ENCODE peak calls at places on chromosome 13, in eight cellular contexts. C, U, D, G, R, P, F and A are unnamed samples.

GRCh38 chr13:110676511-110677204 is 29.3 kb downstream of the CARS2 start:
- DNase-seq in F (peak; percentile 58), G (no peak), R (no peak), C (no peak), U (no peak), P (no peak), D (no peak), A (no peak)

GRCh38 chr13:21240586-21240985 is 64.1 kb downstream of the MRPL57 start:
- DNase-seq in D (no peak), R (no peak), C (no peak), G (no peak), P (peak; percentile 51), U (no peak), F (no peak), A (no peak)

GRCh38 chr13:94679614-94680013 is 32.7 kb downstream of the SOX21 start:
- DNase-seq in G (no peak), U (no peak), R (no peak), P (no peak), F (no peak), C (no peak), D (no peak), A (no peak)

GRCh38 chr13:98486412-98486811 is 90.5 kb downstream of the STK24 start:
- DNase-seq in U (no peak), P (no peak), D (no peak), C (no peak), G (no peak), F (no peak), R (no peak), A (no peak)

GRCh38 chr13:27636624-27637288 is 15.1 kb downstream of the POLR1D start:
- DNase-seq in U (no peak), D (no peak), P (no peak), C (no peak), R (no peak), G (no peak), F (no peak), A (no peak)

GRCh38 chr13:21948781-21949474 is 278.1 kb downstream of the FGF9 start:
- DNase-seq in G (no peak), P (no peak), R (no peak), D (no peak), F (no peak), C (no peak), U (no peak), A (no peak)

GRCh38 chr13:26053418-26053980 is 1.7 kb upstream of the SHISA2 start:
- DNase-seq in G (no peak), U (no peak), F (no peak), D (no peak), C (no peak), P (no peak), R (no peak), A (no peak)

GRCh38 chr13:97567510-97568243 is 133.7 kb downstream of the RAP2A start:
- DNase-seq in F (no peak), G (no peak), U (no peak), D (no peak), P (peak; percentile 74), R (no peak), C (peak; percentile 79), A (no peak)

GRCh38 chr13:112178769-112179168 is 111.8 kb downstream of the SOX1 start:
- DNase-seq in P (no peak), F (no peak), U (no peak), G (no peak), D (no peak), R (no peak), C (no peak), A (no peak)

GRCh38 chr13:94920578-94920977 is 208.2 kb upstream of the SOX21 start:
- DNase-seq in G (no peak), D (no peak), F (no peak), R (no peak), U (no peak), P (no peak), C (no peak), A (no peak)

GRCh38 chr13:45352031-45352430 is 11.0 kb upstream of the TPT1 start:
- DNase-seq in C (no peak), F (no peak), D (no peak), U (no peak), P (no peak), R (no peak), G (no peak), A (no peak)

GRCh38 chr13:113901231-113901630 is 37.4 kb upstream of the GAS6 start:
- DNase-seq in P (no peak), C (no peak), D (peak; percentile 27), F (no peak), R (no peak), U (peak; percentile 9), G (no peak), A (no peak)

GRCh38 chr13:96141032-96141431 is 51.1 kb downstream of the HS6ST3 start:
- DNase-seq in G (peak; percentile 67), D (no peak), F (no peak), U (no peak), P (peak; percentile 56), C (no peak), R (no peak), A (no peak)

GRCh38 chr13:109422163-109422562 is 364.2 kb downstream of the IRS2 start:
- DNase-seq in C (no peak), U (no peak), G (no peak), R (no peak), F (no peak), P (no peak), D (no peak), A (no peak)

GRCh38 chr13:101026736-101027398 is 352.3 kb upstream of the TMTC4 start:
- DNase-seq in F (no peak), P (no peak), G (no peak), D (no peak), R (no peak), C (no peak), U (no peak), A (no peak)

GRCh38 chr13:96992633-96993032 is 1.6 kb downstream of the OXGR1 start:
- DNase-seq in D (no peak), C (no peak), U (no peak), P (no peak), F (no peak), G (no peak), R (no peak), A (no peak)

GRCh38 chr13:34223984-34224383 is 406.0 kb downstream of the RFC3 start:
- DNase-seq in D (no peak), R (no peak), P (no peak), F (no peak), U (no peak), G (no peak), C (no peak), A (no peak)

GRCh38 chr13:98273824-98274786 is 97.0 kb upstream of the RNF113B start:
- DNase-seq in C (no peak), R (no peak), D (no peak), P (no peak), F (no peak), U (no peak), G (peak; percentile 78), A (no peak)

GRCh38 chr13:113542751-113543424 is 41.7 kb upstream of the TFDP1 start:
- DNase-seq in F (no peak), U (no peak), G (peak; percentile 56), R (no peak), P (no peak), D (peak; percentile 19), C (no peak), A (no peak)

GRCh38 chr13:51249767-51250741 is 27.9 kb downstream of the FAM124A start:
- DNase-seq in D (no peak), R (no peak), G (no peak), F (no peak), C (no peak), P (no peak), U (no peak), A (no peak)
- TF ChIP-seq CTCF in D (no peak), R (no peak), G (peak; percentile 52), F (no peak), C (no peak), P (peak; percentile 50), U (no peak), A (peak; percentile 38)

DNA sequence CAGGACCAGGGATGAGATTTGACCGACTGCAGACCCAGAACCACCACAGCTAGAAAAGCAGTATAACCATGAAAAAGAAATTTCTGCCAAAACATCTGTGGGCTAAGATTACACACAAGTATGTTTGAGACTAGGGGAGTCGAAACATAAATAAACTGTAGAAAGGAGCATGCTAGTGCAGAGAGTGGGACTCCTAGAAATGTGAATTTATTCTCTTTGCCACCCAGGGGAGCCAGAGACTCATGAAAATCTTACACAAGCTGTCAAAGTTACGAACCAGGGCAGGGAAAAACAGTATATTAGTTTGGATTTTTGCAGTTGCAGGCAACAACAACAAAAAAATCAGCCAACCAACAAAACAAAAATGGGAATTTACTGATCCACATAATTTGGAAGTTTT is 12.3 kb upstream of the HSPH1 start:
- DNase-seq in F (no peak), P (peak; percentile 69), U (no peak), C (no peak), G (no peak), D (no peak), R (no peak), A (no peak)
- TF ChIP-seq CTCF in F (no peak), P (peak; percentile 35), U (no peak), C (no peak), G (no peak), D (no peak), R (no peak), A (no peak)

DNA sequence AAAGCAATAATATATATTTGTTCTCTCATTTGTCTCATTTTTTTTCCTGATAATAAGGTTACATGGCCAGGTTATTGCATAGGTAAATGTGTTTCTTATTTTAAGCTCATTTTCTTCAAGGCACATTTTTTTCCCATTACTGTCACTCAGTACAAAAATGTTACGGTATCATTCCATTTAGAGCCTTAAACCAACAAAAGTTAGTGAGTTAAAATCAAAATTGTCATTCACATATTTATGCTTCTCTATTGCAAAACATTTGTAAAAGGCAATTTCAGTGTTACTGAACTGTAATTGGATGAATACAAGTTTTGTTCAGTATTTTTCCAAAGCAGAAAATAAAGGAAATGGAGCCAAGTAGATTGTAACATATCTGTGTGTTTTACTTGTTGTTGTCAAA is 117.6 kb upstream of the MAB21L1 start:
- DNase-seq in R (no peak), D (no peak), G (no peak), C (no peak), F (no peak), P (no peak), U (no peak), A (no peak)
- TF ChIP-seq CTCF in R (no peak), D (no peak), G (no peak), C (no peak), F (no peak), P (no peak), U (no peak), A (no peak)

GRCh38 chr13:74990992-74991391 is 491.0 kb downstream of the TBC1D4 start:
- DNase-seq in C (no peak), F (no peak), G (no peak), R (no peak), D (no peak), U (no peak), P (no peak), A (no peak)
- TF ChIP-seq CTCF in C (no peak), F (no peak), G (no peak), R (no peak), D (no peak), U (no peak), P (no peak), A (no peak)

DNA sequence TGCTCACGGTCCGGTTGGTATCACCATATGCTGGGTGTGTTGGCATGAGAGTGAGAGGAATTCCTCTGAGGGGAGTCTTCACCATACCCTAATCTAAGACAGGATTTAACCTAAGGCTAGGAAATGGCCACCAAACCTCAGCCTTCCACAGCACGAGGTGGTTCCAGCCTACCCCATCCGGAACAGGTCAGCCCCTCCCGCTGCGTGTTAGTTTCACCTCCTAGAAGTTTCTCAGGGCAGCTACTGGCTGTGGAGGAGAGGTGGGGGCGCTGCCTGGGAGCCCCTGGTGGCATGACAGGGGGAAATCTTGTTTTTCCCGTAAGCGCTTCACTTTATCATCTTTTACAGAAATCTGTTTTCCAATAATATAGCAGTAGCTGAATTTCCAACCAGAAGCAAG is 55.1 kb downstream of the RGCC start:
- DNase-seq in F (no peak), D (no peak), C (no peak), P (no peak), G (no peak), R (no peak), U (no peak), A (no peak)
- TF ChIP-seq CTCF in F (no peak), D (no peak), C (no peak), P (no peak), G (no peak), R (no peak), U (no peak), A (no peak)